ENCODE peak calls at places on chromosome 5, in nine cellular contexts. One of them, this sample, is unnamed.

GRCh38 chr5:54178991-54179390 is 131.4 kb downstream of the ARL15 start:
- DNase-seq in COR-L47: no peak
- DNase-seq in heart left ventricle: no peak
- DNase-seq in lung: no peak
- DNase-seq in Calu3: no peak
- DNase-seq in lung microvascular endothelial cell: no peak
- DNase-seq in stimulated activated naive B cell treated with anti-CD40 and anti-IgM and Interleukin-4, amounts not matched to agents 10 μg/mL and 1 μg/mL and 100 μg/mL, for 72 hours: no peak
- DNase-seq in NCI-H2171 treated with DMSO at 0.1 percent for 48 hours: no peak
- DNase-seq in EH: no peak
- DNase-seq in this sample: no peak

GRCh38 chr5:177498013-177498847 is 826 bp upstream of the PDLIM7 start:
- DNase-seq in lung: no peak
- DNase-seq in lung microvascular endothelial cell: peak; percentile 46
- DNase-seq in heart left ventricle: no peak
- DNase-seq in Calu3: peak; percentile 55
- DNase-seq in COR-L47: no peak
- DNase-seq in EH: no peak
- DNase-seq in stimulated activated naive B cell treated with anti-CD40 and anti-IgM and Interleukin-4, amounts not matched to agents 10 μg/mL and 1 μg/mL and 100 μg/mL, for 72 hours: no peak
- DNase-seq in NCI-H2171 treated with DMSO at 0.1 percent for 48 hours: no peak
- DNase-seq in this sample: no peak

GRCh38 chr5:127820910-127821553 is 117.8 kb downstream of the CCDC192 start:
- DNase-seq in Calu3: peak; percentile 66
- DNase-seq in COR-L47: no peak
- DNase-seq in lung microvascular endothelial cell: peak; percentile 89
- DNase-seq in heart left ventricle: no peak
- DNase-seq in lung: no peak
- DNase-seq in EH: peak; percentile 92
- DNase-seq in NCI-H2171 treated with DMSO at 0.1 percent for 48 hours: no peak
- DNase-seq in stimulated activated naive B cell treated with anti-CD40 and anti-IgM and Interleukin-4, amounts not matched to agents 10 μg/mL and 1 μg/mL and 100 μg/mL, for 72 hours: no peak
- DNase-seq in this sample: peak; percentile 20

GRCh38 chr5:160439205-160439600 is 17.5 kb downstream of the PTTG1 start:
- DNase-seq in heart left ventricle: peak; percentile 81
- DNase-seq in lung microvascular endothelial cell: peak; percentile 84
- DNase-seq in COR-L47: peak; percentile 46
- DNase-seq in stimulated activated naive B cell treated with anti-CD40 and anti-IgM and Interleukin-4, amounts not matched to agents 10 μg/mL and 1 μg/mL and 100 μg/mL, for 72 hours: peak; percentile 78
- DNase-seq in NCI-H2171 treated with DMSO at 0.1 percent for 48 hours: peak; percentile 56
- DNase-seq in Calu3: peak; percentile 95
- DNase-seq in lung: peak; percentile 86
- DNase-seq in EH: peak; percentile 77
- DNase-seq in this sample: peak; percentile 91

GRCh38 chr5:120396186-120396585 is 67.9 kb upstream of the PRR16 start:
- DNase-seq in heart left ventricle: no peak
- DNase-seq in Calu3: no peak
- DNase-seq in COR-L47: no peak
- DNase-seq in EH: peak; percentile 76
- DNase-seq in lung: no peak
- DNase-seq in NCI-H2171 treated with DMSO at 0.1 percent for 48 hours: no peak
- DNase-seq in stimulated activated naive B cell treated with anti-CD40 and anti-IgM and Interleukin-4, amounts not matched to agents 10 μg/mL and 1 μg/mL and 100 μg/mL, for 72 hours: no peak
- DNase-seq in lung microvascular endothelial cell: no peak
- DNase-seq in this sample: no peak

GRCh38 chr5:138640855-138641254 is 65.7 kb upstream of the HSPA9 start:
- DNase-seq in EH: no peak
- DNase-seq in Calu3: no peak
- DNase-seq in lung: no peak
- DNase-seq in heart left ventricle: no peak
- DNase-seq in lung microvascular endothelial cell: no peak
- DNase-seq in COR-L47: no peak
- DNase-seq in stimulated activated naive B cell treated with anti-CD40 and anti-IgM and Interleukin-4, amounts not matched to agents 10 μg/mL and 1 μg/mL and 100 μg/mL, for 72 hours: no peak
- DNase-seq in NCI-H2171 treated with DMSO at 0.1 percent for 48 hours: no peak
- DNase-seq in this sample: no peak

GRCh38 chr5:148796931-148797330 is 29.5 kb upstream of the ADRB2 start:
- DNase-seq in heart left ventricle: no peak
- DNase-seq in lung: no peak
- DNase-seq in COR-L47: no peak
- DNase-seq in NCI-H2171 treated with DMSO at 0.1 percent for 48 hours: no peak
- DNase-seq in Calu3: no peak
- DNase-seq in EH: no peak
- DNase-seq in stimulated activated naive B cell treated with anti-CD40 and anti-IgM and Interleukin-4, amounts not matched to agents 10 μg/mL and 1 μg/mL and 100 μg/mL, for 72 hours: no peak
- DNase-seq in lung microvascular endothelial cell: no peak
- DNase-seq in this sample: no peak

GRCh38 chr5:110054240-110054639 is 364.5 kb downstream of the MAN2A1 start:
- DNase-seq in stimulated activated naive B cell treated with anti-CD40 and anti-IgM and Interleukin-4, amounts not matched to agents 10 μg/mL and 1 μg/mL and 100 μg/mL, for 72 hours: peak; percentile 44
- DNase-seq in NCI-H2171 treated with DMSO at 0.1 percent for 48 hours: peak; percentile 21
- DNase-seq in lung: no peak
- DNase-seq in Calu3: peak; percentile 69
- DNase-seq in EH: peak; percentile 14
- DNase-seq in COR-L47: peak; percentile 87
- DNase-seq in heart left ventricle: peak; percentile 35
- DNase-seq in lung microvascular endothelial cell: peak; percentile 93
- DNase-seq in this sample: peak; percentile 25

GRCh38 chr5:174520420-174521396 is 203.7 kb upstream of the MSX2 start:
- DNase-seq in NCI-H2171 treated with DMSO at 0.1 percent for 48 hours: no peak
- DNase-seq in lung: no peak
- DNase-seq in lung microvascular endothelial cell: no peak
- DNase-seq in stimulated activated naive B cell treated with anti-CD40 and anti-IgM and Interleukin-4, amounts not matched to agents 10 μg/mL and 1 μg/mL and 100 μg/mL, for 72 hours: no peak
- DNase-seq in Calu3: peak; percentile 73
- DNase-seq in COR-L47: peak; percentile 66
- DNase-seq in EH: no peak
- DNase-seq in heart left ventricle: no peak
- DNase-seq in this sample: no peak

GRCh38 chr5:141870226-141870625 is 8.0 kb downstream of the PCDH1 start:
- DNase-seq in NCI-H2171 treated with DMSO at 0.1 percent for 48 hours: no peak
- DNase-seq in COR-L47: no peak
- DNase-seq in stimulated activated naive B cell treated with anti-CD40 and anti-IgM and Interleukin-4, amounts not matched to agents 10 μg/mL and 1 μg/mL and 100 μg/mL, for 72 hours: no peak
- DNase-seq in lung: no peak
- DNase-seq in Calu3: peak; percentile 56
- DNase-seq in lung microvascular endothelial cell: no peak
- DNase-seq in EH: no peak
- DNase-seq in heart left ventricle: no peak
- DNase-seq in this sample: no peak

GRCh38 chr5:147044868-147045267 is 166.3 kb upstream of the PPP2R2B start:
- DNase-seq in lung microvascular endothelial cell: no peak
- DNase-seq in stimulated activated naive B cell treated with anti-CD40 and anti-IgM and Interleukin-4, amounts not matched to agents 10 μg/mL and 1 μg/mL and 100 μg/mL, for 72 hours: no peak
- DNase-seq in NCI-H2171 treated with DMSO at 0.1 percent for 48 hours: no peak
- DNase-seq in COR-L47: no peak
- DNase-seq in EH: no peak
- DNase-seq in lung: no peak
- DNase-seq in heart left ventricle: no peak
- DNase-seq in Calu3: no peak
- DNase-seq in this sample: no peak

GRCh38 chr5:59725393-59725768 is 168.1 kb downstream of the PDE4D start:
- DNase-seq in EH: peak; percentile 79
- DNase-seq in lung: no peak
- DNase-seq in NCI-H2171 treated with DMSO at 0.1 percent for 48 hours: no peak
- DNase-seq in Calu3: no peak
- DNase-seq in stimulated activated naive B cell treated with anti-CD40 and anti-IgM and Interleukin-4, amounts not matched to agents 10 μg/mL and 1 μg/mL and 100 μg/mL, for 72 hours: no peak
- DNase-seq in COR-L47: no peak
- DNase-seq in lung microvascular endothelial cell: no peak
- DNase-seq in heart left ventricle: no peak
- DNase-seq in this sample: no peak

GRCh38 chr5:38783011-38783551 is 62.7 kb upstream of the OSMR start:
- DNase-seq in lung microvascular endothelial cell: peak; percentile 89
- DNase-seq in lung: no peak
- DNase-seq in heart left ventricle: peak; percentile 25
- DNase-seq in Calu3: no peak
- DNase-seq in COR-L47: no peak
- DNase-seq in EH: peak; percentile 99
- DNase-seq in stimulated activated naive B cell treated with anti-CD40 and anti-IgM and Interleukin-4, amounts not matched to agents 10 μg/mL and 1 μg/mL and 100 μg/mL, for 72 hours: no peak
- DNase-seq in NCI-H2171 treated with DMSO at 0.1 percent for 48 hours: peak; percentile 44
- DNase-seq in this sample: peak; percentile 97